ENCODE peak calls at places on chromosome 12, in four cellular contexts. O is fibroblast of lung, Z is uterus, H is GM10248. I is an unnamed sample.

GRCh38 chr12:120652671-120653435 is 12.4 kb downstream of the CABP1 start:
- DNase-seq in O (no peak), Z (no peak), H (no peak), I (no peak)

GRCh38 chr12:31204995-31205582 is 120.9 kb downstream of the SINHCAF start:
- DNase-seq in O (peak; percentile 47), Z (no peak), H (peak; percentile 34), I (peak; percentile 50)

GRCh38 chr12:93127582-93128331 is 198.7 kb upstream of the EEA1 start:
- DNase-seq in O (peak; percentile 71), Z (peak; percentile 27), H (no peak), I (peak; percentile 70)

GRCh38 chr12:112170376-112170775 is 45.0 kb downstream of the TRAFD1 start:
- DNase-seq in O (no peak), Z (no peak), H (peak; percentile 62), I (no peak)

GRCh38 chr12:79251356-79251755 is 386.8 kb downstream of the SYT1 start:
- DNase-seq in O (peak; percentile 70), Z (no peak), H (no peak), I (peak; percentile 62)

GRCh38 chr12:44476683-44477082 is 399.4 kb downstream of the NELL2 start:
- DNase-seq in O (no peak), Z (no peak), H (no peak), I (no peak)

GRCh38 chr12:46268349-46268616 is 560 bp downstream of the SLC38A1 start:
- DNase-seq in O (no peak), Z (no peak), H (no peak), I (peak; percentile 6)

GRCh38 chr12:116414891-116415290 is 137.4 kb upstream of the MED13L start:
- DNase-seq in O (no peak), Z (no peak), H (no peak), I (no peak)

GRCh38 chr12:89369166-89369565 is 16.9 kb upstream of the DUSP6 start:
- DNase-seq in O (peak; percentile 54), Z (no peak), H (no peak), I (peak; percentile 45)

GRCh38 chr12:85310456-85311076 is 30.5 kb downstream of the ALX1 start:
- DNase-seq in O (peak; percentile 1), Z (no peak), H (no peak), I (no peak)

GRCh38 chr12:96571101-96571862 is 81.9 kb downstream of the CFAP54 start:
- DNase-seq in O (peak; percentile 45), Z (no peak), H (peak; percentile 34), I (peak; percentile 33)

GRCh38 chr12:128381537-128381936 is 114.6 kb downstream of the TMEM132C start:
- DNase-seq in O (no peak), Z (no peak), H (no peak), I (no peak)

GRCh38 chr12:13941258-13942249 is 39.8 kb downstream of the GRIN2B start:
- DNase-seq in O (peak; percentile 7), Z (no peak), H (peak; percentile 39), I (peak; percentile 5)

GRCh38 chr12:71730936-71731335 is 23.7 kb upstream of the RAB21 start:
- DNase-seq in O (peak; percentile 66), Z (no peak), H (no peak), I (peak; percentile 51)

GRCh38 chr12:26523708-26524150 is 309.3 kb downstream of the ITPR2 start:
- DNase-seq in O (peak; percentile 93), Z (peak; percentile 90), H (no peak), I (peak; percentile 91)

GRCh38 chr12:70468741-70469140 is 102.7 kb downstream of the KCNMB4 start:
- DNase-seq in O (no peak), Z (no peak), H (no peak), I (no peak)

GRCh38 chr12:53268009-53268636 is at the start of gene ESPL1:
- DNase-seq in O (peak; percentile 70), Z (peak; percentile 78), H (peak; percentile 92), I (peak; percentile 57)

GRCh38 chr12:53725824-53726223 is 1.4 kb downstream of the CALCOCO1 start:
- DNase-seq in O (peak; percentile 60), Z (no peak), H (no peak), I (peak; percentile 25)